ENCODE peak calls at places on chromosomes 3 and 15, in seven cellular contexts. One of them, this sample, is unnamed.

GRCh38 chr3:151460240-151460639 is 621 bp downstream of the IGSF10 start:
- DNase-seq in GM23338: no peak
- DNase-seq in GM23248: peak
- DNase-seq in SK-N-SH: no peak
- DNase-seq in OCI-LY7: no peak
- DNase-seq in PC-3: peak
- DNase-seq in neural progenitor cell: no peak
- DNase-seq in this sample: no peak

GRCh38 chr3:187935623-187936156 is 190.4 kb upstream of the BCL6 start:
- DNase-seq in GM23248: no peak
- DNase-seq in PC-3: no peak
- DNase-seq in GM23338: no peak
- DNase-seq in SK-N-SH: peak
- DNase-seq in neural progenitor cell: no peak
- DNase-seq in OCI-LY7: peak
- DNase-seq in this sample: no peak

GRCh38 chr3:166900866-166901577 is 479.1 kb downstream of the ZBBX start:
- DNase-seq in neural progenitor cell: no peak
- DNase-seq in SK-N-SH: no peak
- DNase-seq in GM23248: no peak
- DNase-seq in OCI-LY7: no peak
- DNase-seq in PC-3: peak
- DNase-seq in GM23338: no peak
- DNase-seq in this sample: no peak

GRCh38 chr15:70272565-70273355 is 175.0 kb upstream of the TLE3 start:
- DNase-seq in SK-N-SH: peak
- DNase-seq in neural progenitor cell: no peak
- DNase-seq in GM23338: no peak
- DNase-seq in OCI-LY7: no peak
- DNase-seq in PC-3: no peak
- DNase-seq in GM23248: no peak
- DNase-seq in this sample: no peak

GRCh38 chr3:172938788-172939187 is 188.3 kb downstream of the ECT2 start:
- DNase-seq in neural progenitor cell: no peak
- DNase-seq in GM23338: no peak
- DNase-seq in GM23248: no peak
- DNase-seq in SK-N-SH: no peak
- DNase-seq in PC-3: no peak
- DNase-seq in OCI-LY7: no peak
- DNase-seq in this sample: no peak

GRCh38 chr3:108073712-108074431 is 17.0 kb downstream of the CD47 start:
- DNase-seq in GM23248: peak
- DNase-seq in neural progenitor cell: no peak
- DNase-seq in SK-N-SH: no peak
- DNase-seq in OCI-LY7: no peak
- DNase-seq in PC-3: peak
- DNase-seq in GM23338: no peak
- DNase-seq in this sample: no peak

GRCh38 chr3:15204005-15204404 is 2.0 kb upstream of the CAPN7 start:
- DNase-seq in GM23338: no peak
- DNase-seq in GM23248: peak
- DNase-seq in neural progenitor cell: peak
- DNase-seq in PC-3: peak
- DNase-seq in OCI-LY7: no peak
- DNase-seq in SK-N-SH: no peak
- DNase-seq in this sample: peak

GRCh38 chr15:92749172-92749571 is 93.6 kb upstream of the FAM174B start:
- DNase-seq in SK-N-SH: no peak
- DNase-seq in neural progenitor cell: no peak
- DNase-seq in PC-3: no peak
- DNase-seq in GM23338: no peak
- DNase-seq in OCI-LY7: no peak
- DNase-seq in GM23248: no peak
- DNase-seq in this sample: no peak

GRCh38 chr3:14691719-14692118 is 16.8 kb downstream of the C3orf20 start:
- DNase-seq in GM23248: no peak
- DNase-seq in PC-3: no peak
- DNase-seq in neural progenitor cell: no peak
- DNase-seq in SK-N-SH: no peak
- DNase-seq in GM23338: no peak
- DNase-seq in OCI-LY7: no peak
- DNase-seq in this sample: no peak

GRCh38 chr15:56617628-56618027 is 115.7 kb downstream of the ZNF280D start:
- DNase-seq in neural progenitor cell: no peak
- DNase-seq in SK-N-SH: no peak
- DNase-seq in GM23338: no peak
- DNase-seq in PC-3: no peak
- DNase-seq in OCI-LY7: no peak
- DNase-seq in GM23248: no peak
- DNase-seq in this sample: no peak

GRCh38 chr15:75307778-75308390 is 25.2 kb downstream of the GOLGA6D start:
- DNase-seq in OCI-LY7: peak
- DNase-seq in SK-N-SH: peak
- DNase-seq in PC-3: peak
- DNase-seq in GM23248: peak
- DNase-seq in neural progenitor cell: peak
- DNase-seq in GM23338: peak
- DNase-seq in this sample: peak

GRCh38 chr15:82647835-82648256 is 683 bp upstream of the CPEB1 start:
- DNase-seq in GM23338: peak
- DNase-seq in PC-3: no peak
- DNase-seq in neural progenitor cell: peak
- DNase-seq in OCI-LY7: no peak
- DNase-seq in GM23248: no peak
- DNase-seq in SK-N-SH: peak
- DNase-seq in this sample: no peak

GRCh38 chr15:49273734-49274318 is 103.8 kb downstream of the GALK2 start:
- DNase-seq in SK-N-SH: peak
- DNase-seq in GM23248: peak
- DNase-seq in OCI-LY7: no peak
- DNase-seq in PC-3: no peak
- DNase-seq in neural progenitor cell: no peak
- DNase-seq in GM23338: no peak
- DNase-seq in this sample: no peak

GRCh38 chr3:161914703-161915102 is 418.1 kb downstream of the OTOL1 start:
- DNase-seq in neural progenitor cell: peak
- DNase-seq in SK-N-SH: peak
- DNase-seq in GM23248: peak
- DNase-seq in PC-3: peak
- DNase-seq in GM23338: peak
- DNase-seq in OCI-LY7: no peak
- DNase-seq in this sample: peak

GRCh38 chr15:41971893-41972340 is 440 bp downstream of the EHD4 start:
- DNase-seq in OCI-LY7: no peak
- DNase-seq in GM23248: peak
- DNase-seq in SK-N-SH: peak
- DNase-seq in neural progenitor cell: peak
- DNase-seq in PC-3: no peak
- DNase-seq in GM23338: peak
- DNase-seq in this sample: peak

GRCh38 chr15:71634820-71635219 is 175.5 kb upstream of the NR2E3 start:
- DNase-seq in PC-3: no peak
- DNase-seq in neural progenitor cell: peak
- DNase-seq in GM23338: no peak
- DNase-seq in SK-N-SH: peak
- DNase-seq in GM23248: no peak
- DNase-seq in OCI-LY7: no peak
- DNase-seq in this sample: no peak

GRCh38 chr3:170848294-170848917 is 21.6 kb downstream of the RPL22L1 start:
- DNase-seq in SK-N-SH: peak
- DNase-seq in neural progenitor cell: no peak
- DNase-seq in GM23248: peak
- DNase-seq in OCI-LY7: no peak
- DNase-seq in PC-3: peak
- DNase-seq in GM23338: no peak
- DNase-seq in this sample: no peak

GRCh38 chr15:77983091-77983707 is 94.3 kb downstream of the TBC1D2B start:
- DNase-seq in PC-3: no peak
- DNase-seq in neural progenitor cell: no peak
- DNase-seq in GM23338: no peak
- DNase-seq in GM23248: no peak
- DNase-seq in SK-N-SH: no peak
- DNase-seq in OCI-LY7: no peak
- DNase-seq in this sample: no peak

GRCh38 chr3:37174532-37175126 is at the start of gene LRRFIP2:
- DNase-seq in SK-N-SH: peak
- DNase-seq in PC-3: peak
- DNase-seq in GM23338: no peak
- DNase-seq in neural progenitor cell: no peak
- DNase-seq in GM23248: peak
- DNase-seq in OCI-LY7: no peak
- DNase-seq in this sample: no peak

GRCh38 chr15:66253296-66253642 is 281 bp downstream of the MEGF11 start:
- DNase-seq in SK-N-SH: no peak
- DNase-seq in GM23248: no peak
- DNase-seq in GM23338: no peak
- DNase-seq in neural progenitor cell: no peak
- DNase-seq in PC-3: no peak
- DNase-seq in OCI-LY7: no peak
- DNase-seq in this sample: no peak
- H2AFZ ChIP-seq in SK-N-SH: peak
- H2AFZ ChIP-seq in GM23248: peak
- H2AFZ ChIP-seq in GM23338: peak
- H2AFZ ChIP-seq in neural progenitor cell: peak
- H2AFZ ChIP-seq in PC-3: peak
- H2AFZ ChIP-seq in OCI-LY7: no peak
- H2AFZ ChIP-seq in this sample: peak

GRCh38 chr3:39139442-39139841 is 13.9 kb downstream of the CSRNP1 start:
- DNase-seq in SK-N-SH: no peak
- DNase-seq in PC-3: no peak
- DNase-seq in OCI-LY7: no peak
- DNase-seq in GM23338: no peak
- DNase-seq in neural progenitor cell: no peak
- DNase-seq in GM23248: no peak
- DNase-seq in this sample: no peak

GRCh38 chr3:39140341-39140971 is 12.9 kb downstream of the CSRNP1 start:
- DNase-seq in neural progenitor cell: no peak
- DNase-seq in GM23248: no peak
- DNase-seq in GM23338: no peak
- DNase-seq in OCI-LY7: no peak
- DNase-seq in PC-3: peak
- DNase-seq in SK-N-SH: no peak
- DNase-seq in this sample: no peak

GRCh38 chr3:39143051-39143885 is 10.1 kb downstream of the CSRNP1 start:
- DNase-seq in OCI-LY7: no peak
- DNase-seq in GM23248: peak
- DNase-seq in PC-3: no peak
- DNase-seq in GM23338: no peak
- DNase-seq in SK-N-SH: no peak
- DNase-seq in neural progenitor cell: no peak
- DNase-seq in this sample: no peak

GRCh38 chr3:39142067-39142466 is 11.3 kb downstream of the CSRNP1 start:
- DNase-seq in GM23338: no peak
- DNase-seq in PC-3: no peak
- DNase-seq in OCI-LY7: no peak
- DNase-seq in neural progenitor cell: no peak
- DNase-seq in GM23248: no peak
- DNase-seq in SK-N-SH: no peak
- DNase-seq in this sample: no peak

DNA sequence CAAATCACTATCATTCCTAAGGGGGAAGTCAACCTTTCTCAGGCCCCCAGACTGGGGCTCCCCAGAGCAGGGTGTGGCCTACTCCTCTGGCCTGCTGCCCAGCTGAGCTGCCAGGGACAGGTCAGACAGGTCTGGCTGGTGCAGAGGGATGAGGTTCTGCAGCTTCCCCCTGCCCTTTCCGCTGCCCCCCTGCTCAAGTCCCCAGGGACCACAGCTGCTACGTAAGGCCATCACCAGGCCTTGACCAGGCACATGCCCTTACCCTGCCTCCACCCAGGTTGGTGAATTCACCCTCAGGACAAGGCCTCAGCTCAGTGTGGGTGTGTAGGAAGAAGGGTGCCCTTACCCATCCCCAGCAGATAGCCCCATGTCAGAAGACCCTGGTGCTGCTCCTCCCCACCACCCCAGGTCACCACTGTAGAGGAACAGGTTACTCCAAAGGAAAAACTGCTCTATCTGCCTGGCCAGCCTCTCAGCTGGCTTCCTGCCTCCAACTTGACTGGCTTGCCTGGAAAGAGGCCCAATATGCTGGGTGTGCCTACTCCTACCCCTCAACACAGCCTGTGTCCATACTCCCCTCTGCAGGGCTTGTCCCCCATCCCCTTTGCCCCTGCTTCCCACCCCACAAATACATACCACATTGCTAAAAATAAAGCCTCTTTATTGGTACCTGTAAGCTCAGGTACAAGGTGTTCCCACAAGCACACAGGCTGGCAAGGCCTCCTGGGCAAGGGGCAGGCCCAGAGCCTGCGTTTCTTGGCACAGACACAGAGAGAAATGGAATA is 12.0 kb downstream of the CSRNP1 start:
- DNase-seq in OCI-LY7: no peak
- DNase-seq in PC-3: peak
- DNase-seq in SK-N-SH: peak
- DNase-seq in GM23248: peak
- DNase-seq in GM23338: no peak
- DNase-seq in neural progenitor cell: no peak
- DNase-seq in this sample: peak
- TF ChIP-seq EZH2phosphoT487 in OCI-LY7: no peak
- TF ChIP-seq EZH2phosphoT487 in PC-3: no peak
- TF ChIP-seq EZH2phosphoT487 in SK-N-SH: no peak
- TF ChIP-seq EZH2phosphoT487 in GM23248: no peak
- TF ChIP-seq EZH2phosphoT487 in GM23338: no peak
- TF ChIP-seq EZH2phosphoT487 in neural progenitor cell: no peak
- TF ChIP-seq EZH2phosphoT487 in this sample: no peak

DNA sequence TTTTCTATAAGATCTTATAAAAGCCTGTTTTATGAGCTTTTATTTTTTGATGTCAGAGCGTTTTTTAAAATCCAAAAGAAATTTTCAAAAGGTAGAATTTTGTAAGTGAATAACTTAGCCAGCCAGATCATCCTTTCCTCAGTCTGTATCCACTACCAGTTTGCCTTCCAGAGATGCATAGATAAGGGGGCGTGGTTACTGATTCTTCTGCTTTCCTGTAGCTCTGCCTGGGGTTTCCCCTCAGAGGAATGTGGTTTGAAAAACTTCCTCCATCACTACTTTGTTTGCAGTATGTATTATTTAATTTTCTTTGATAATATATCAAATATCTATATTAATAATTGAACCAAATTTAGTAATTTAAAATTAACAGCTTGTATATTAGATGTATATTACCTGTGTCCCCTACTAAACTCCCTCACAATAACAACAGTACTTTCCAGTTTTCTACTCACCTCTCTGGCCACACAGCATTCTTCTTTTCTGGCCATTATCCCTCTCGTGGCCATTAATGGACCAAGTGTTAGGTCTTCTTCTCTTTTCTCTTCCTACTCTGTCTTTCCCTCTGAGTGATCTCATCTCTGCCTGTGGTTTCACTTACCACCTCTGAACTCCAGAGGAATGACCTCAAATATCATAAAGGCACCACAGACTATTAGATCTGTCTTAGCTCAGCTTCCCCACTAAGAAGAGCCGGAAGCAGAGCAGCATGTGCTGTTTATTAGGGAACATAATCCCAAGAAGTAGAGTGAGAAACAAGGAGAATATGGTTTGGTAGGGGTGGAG is 239.7 kb downstream of the UBE2E2 start:
- DNase-seq in OCI-LY7: peak
- DNase-seq in GM23338: peak
- DNase-seq in PC-3: peak
- DNase-seq in SK-N-SH: peak
- DNase-seq in GM23248: peak
- DNase-seq in neural progenitor cell: no peak
- DNase-seq in this sample: peak
- H3K27ac ChIP-seq in OCI-LY7: no peak
- H3K27ac ChIP-seq in GM23338: no peak
- H3K27ac ChIP-seq in PC-3: no peak
- H3K27ac ChIP-seq in SK-N-SH: no peak
- H3K27ac ChIP-seq in GM23248: no peak
- H3K27ac ChIP-seq in neural progenitor cell: no peak
- H3K27ac ChIP-seq in this sample: no peak

GRCh38 chr3:139715736-139716135 is 38.0 kb upstream of the NMNAT3 start:
- DNase-seq in neural progenitor cell: no peak
- DNase-seq in PC-3: no peak
- DNase-seq in OCI-LY7: no peak
- DNase-seq in GM23338: no peak
- DNase-seq in SK-N-SH: no peak
- DNase-seq in GM23248: no peak
- DNase-seq in this sample: no peak
- H2AFZ ChIP-seq in neural progenitor cell: no peak
- H2AFZ ChIP-seq in PC-3: no peak
- H2AFZ ChIP-seq in OCI-LY7: no peak
- H2AFZ ChIP-seq in GM23338: no peak
- H2AFZ ChIP-seq in SK-N-SH: no peak
- H2AFZ ChIP-seq in GM23248: no peak
- H2AFZ ChIP-seq in this sample: no peak